ENCODE peak calls at places on chromosomes 11 and 22, in four cellular contexts. I, R, U and J are unnamed samples.

GRCh38 chr22:37740455-37741311 is 43.8 kb downstream of the TRIOBP start:
- DNase-seq in I (no peak), R (no peak), U (no peak), J (no peak)

GRCh38 chr11:69652999-69653398 is 12.0 kb downstream of the CCND1 start:
- DNase-seq in I (no peak), R (peak; percentile 48), U (no peak), J (no peak)

GRCh38 chr11:69239320-69240040 is 54.5 kb upstream of the MYEOV start:
- DNase-seq in I (no peak), R (no peak), U (no peak), J (no peak)

GRCh38 chr22:44091021-44091721 is 67.1 kb downstream of the PARVB start:
- DNase-seq in I (peak; percentile 10), R (peak; percentile 20), U (no peak), J (peak; percentile 38)

GRCh38 chr22:19210188-19210587 is 31.7 kb upstream of the SLC25A1 start:
- DNase-seq in I (no peak), R (no peak), U (no peak), J (no peak)

GRCh38 chr11:61092280-61092766 is 10.0 kb upstream of the CD5 start:
- DNase-seq in I (no peak), R (no peak), U (no peak), J (no peak)

GRCh38 chr22:23175817-23176644 is 4.3 kb upstream of the BCR start:
- DNase-seq in I (no peak), R (no peak), U (no peak), J (no peak)

GRCh38 chr11:126163074-126163700 is 48.3 kb downstream of the RPUSD4 start:
- DNase-seq in I (peak; percentile 68), R (no peak), U (no peak), J (no peak)

GRCh38 chr11:130849215-130849568 is 67.1 kb downstream of the SNX19 start:
- DNase-seq in I (no peak), R (no peak), U (no peak), J (no peak)

GRCh38 chr11:59102259-59102765 is 4.7 kb upstream of the FAM111B start:
- DNase-seq in I (no peak), R (peak; percentile 17), U (peak; percentile 74), J (peak; percentile 12)

GRCh38 chr11:62806611-62807121 is 1.4 kb upstream of the NXF1 start:
- DNase-seq in I (no peak), R (peak; percentile 7), U (no peak), J (no peak)

GRCh38 chr11:7858001-7858400 is 61.3 kb upstream of the OR5P2 start:
- DNase-seq in I (no peak), R (no peak), U (no peak), J (no peak)
- TF ChIP-seq BHLHE40 in I (no peak), R (no peak), U (no peak), J (no peak)

DNA sequence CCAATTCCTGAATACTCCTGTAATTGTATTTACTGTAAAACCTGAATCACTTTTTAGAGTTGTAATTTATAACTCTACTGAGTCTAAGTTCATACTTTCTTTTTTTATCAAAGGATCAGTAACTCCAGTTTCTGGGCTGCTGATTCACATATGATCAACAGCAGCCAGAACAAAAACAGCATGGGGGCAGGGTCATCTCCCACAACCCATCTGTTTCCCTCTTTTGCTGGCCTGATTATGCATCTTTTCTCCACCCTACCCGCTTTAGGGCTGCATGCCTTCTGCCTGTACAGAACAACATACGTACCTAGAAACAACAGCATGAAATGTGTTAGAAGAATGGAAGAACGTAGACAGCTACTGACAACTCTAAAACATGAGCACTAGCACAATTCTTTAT is 76.0 kb downstream of the MRTFA start:
- DNase-seq in I (no peak), R (peak; percentile 68), U (no peak), J (peak; percentile 18)
- TF ChIP-seq FOXM1 in I (no peak), R (no peak), U (no peak), J (no peak)

GRCh38 chr11:34160049-34160721 is 54.8 kb downstream of the NAT10 start:
- DNase-seq in I (no peak), R (no peak), U (no peak), J (no peak)

GRCh38 chr11:34157163-34157562 is 51.7 kb downstream of the NAT10 start:
- DNase-seq in I (no peak), R (no peak), U (no peak), J (no peak)

GRCh38 chr11:34161361-34161760 is 55.9 kb downstream of the NAT10 start:
- DNase-seq in I (no peak), R (no peak), U (no peak), J (no peak)

GRCh38 chr11:34160791-34161190 is 55.4 kb downstream of the NAT10 start:
- DNase-seq in I (no peak), R (no peak), U (no peak), J (no peak)

DNA sequence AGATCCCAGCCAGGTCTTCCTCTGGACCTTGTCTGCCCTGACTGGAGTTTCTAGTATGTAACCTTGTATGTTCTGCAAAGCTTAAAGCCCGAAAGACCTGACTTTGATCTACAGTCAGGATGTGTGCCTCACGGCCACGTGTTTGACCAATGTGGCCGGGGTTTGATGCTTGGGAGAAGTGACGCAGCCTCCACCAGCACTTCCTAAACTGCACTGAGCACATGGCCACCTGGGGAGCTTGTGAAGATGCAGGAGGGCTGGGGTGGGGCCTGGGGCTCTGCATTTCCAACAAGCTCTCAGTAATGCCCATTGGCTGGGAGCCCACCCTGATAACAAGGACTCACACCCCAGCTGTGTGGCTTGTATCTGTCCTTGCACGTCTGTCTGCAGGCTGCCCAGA is 53.2 kb downstream of the NAT10 start:
- DNase-seq in I (no peak), R (no peak), U (no peak), J (no peak)
- TF ChIP-seq FOXK2 in I (no peak), R (no peak), U (no peak), J (no peak)

GRCh38 chr11:110989734-110990133 is 255.8 kb upstream of the POU2AF2 start:
- DNase-seq in I (no peak), R (no peak), U (no peak), J (no peak)
- TF ChIP-seq BHLHE40 in I (no peak), R (no peak), U (no peak), J (no peak)

DNA sequence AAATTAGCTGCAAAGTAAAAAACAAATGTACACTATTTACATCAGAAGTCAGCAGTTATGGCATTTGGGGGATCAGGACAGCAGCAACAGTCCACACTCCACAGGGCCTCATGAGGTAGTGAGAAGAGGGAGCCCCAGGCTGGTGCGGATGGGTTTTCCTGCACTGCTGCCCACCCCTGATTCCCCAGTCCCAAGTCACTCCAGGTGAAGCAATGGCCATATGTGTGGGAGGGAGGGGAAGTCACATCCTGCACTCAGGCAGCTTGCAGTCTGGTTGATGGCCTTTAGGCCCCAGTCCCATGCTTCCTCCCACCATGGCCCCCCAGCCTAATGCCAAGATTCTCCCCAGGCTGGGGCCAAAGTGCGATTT is 39.4 kb downstream of the BUD13 start:
- DNase-seq in I (no peak), R (no peak), U (no peak), J (no peak)
- TF ChIP-seq FOXM1 in I (no peak), R (no peak), U (no peak), J (no peak)

DNA sequence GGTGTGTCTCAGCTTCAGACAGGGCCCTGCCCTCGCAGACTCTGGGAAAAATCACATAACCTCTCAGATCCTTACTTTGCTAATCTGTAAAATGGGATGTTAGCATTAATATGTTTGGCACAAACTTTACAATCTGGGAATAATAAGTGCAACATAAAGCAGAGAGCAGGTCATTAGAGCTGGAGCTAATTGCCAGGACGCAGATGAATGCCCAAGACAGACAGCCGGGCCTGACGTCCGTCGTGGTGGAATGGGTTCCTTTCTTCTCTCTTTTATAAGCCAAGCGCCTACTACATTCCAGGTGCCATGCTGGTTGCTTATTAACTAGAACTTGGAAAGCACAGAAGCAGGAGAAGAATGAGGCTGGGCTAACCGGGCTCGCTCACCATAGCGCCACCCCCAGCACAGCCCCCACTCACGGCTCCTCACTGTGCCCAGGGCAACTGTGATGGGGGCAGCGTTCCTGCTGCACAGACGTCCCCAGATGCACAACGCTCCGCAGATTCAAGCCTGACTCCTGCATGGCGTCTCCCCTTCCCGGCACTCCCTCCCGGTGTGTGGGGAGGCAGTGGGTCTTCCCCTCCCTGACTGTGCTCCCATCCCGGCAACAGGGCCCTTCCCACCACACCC is 43.9 kb downstream of the TRMU start:
- DNase-seq in I (peak; percentile 89), R (no peak), U (no peak), J (no peak)
- TF ChIP-seq FOXK2 in I (no peak), R (no peak), U (no peak), J (no peak)

GRCh38 chr11:121933694-121934093 is 182.3 kb downstream of the BLID start:
- DNase-seq in I (no peak), R (no peak), U (no peak), J (no peak)
- TF ChIP-seq BHLHE40 in I (no peak), R (no peak), U (no peak), J (no peak)

GRCh38 chr11:122082203-122082602 is 33.8 kb downstream of the BLID start:
- DNase-seq in I (no peak), R (no peak), U (no peak), J (no peak)
- TF ChIP-seq FOXM1 in I (no peak), R (no peak), U (no peak), J (no peak)